ENCODE peak calls at places on chromosome 3, in seven cellular contexts. One of them, this sample, is unnamed.
A peak's percentile ranks its signal among the peaks of the same experiment; 100 is the strongest.

GRCh38 chr3:177538743-177539730 is 341.8 kb upstream of the TBL1XR1 start:
- ATAC-seq in upper lobe of left lung: no peak
- ATAC-seq in body of pancreas: no peak
- ATAC-seq in heart right ventricle: no peak
- ATAC-seq in left lung: no peak
- ATAC-seq in heart left ventricle: no peak
- ATAC-seq in GM12878: peak; percentile 71
- ATAC-seq in this sample: no peak

GRCh38 chr3:19901337-19901736 is 32.7 kb downstream of the EFHB start:
- ATAC-seq in upper lobe of left lung: no peak
- ATAC-seq in heart right ventricle: no peak
- ATAC-seq in body of pancreas: no peak
- ATAC-seq in heart left ventricle: no peak
- ATAC-seq in GM12878: no peak
- ATAC-seq in left lung: no peak
- ATAC-seq in this sample: no peak

GRCh38 chr3:65597952-65598413 is 440.7 kb downstream of the MAGI1 start:
- ATAC-seq in GM12878: no peak
- ATAC-seq in left lung: no peak
- ATAC-seq in heart right ventricle: peak; percentile 15
- ATAC-seq in upper lobe of left lung: no peak
- ATAC-seq in body of pancreas: no peak
- ATAC-seq in heart left ventricle: peak; percentile 33
- ATAC-seq in this sample: no peak

GRCh38 chr3:192130534-192131132 is 596.7 kb downstream of the FGF12 start:
- ATAC-seq in left lung: peak; percentile 85
- ATAC-seq in body of pancreas: peak; percentile 70
- ATAC-seq in heart right ventricle: peak; percentile 75
- ATAC-seq in heart left ventricle: peak; percentile 77
- ATAC-seq in upper lobe of left lung: peak; percentile 72
- ATAC-seq in GM12878: peak; percentile 76
- ATAC-seq in this sample: peak; percentile 61

GRCh38 chr3:124347418-124347817 is 355.5 kb upstream of the ROPN1 start:
- ATAC-seq in left lung: no peak
- ATAC-seq in heart right ventricle: no peak
- ATAC-seq in heart left ventricle: peak; percentile 59
- ATAC-seq in body of pancreas: no peak
- ATAC-seq in GM12878: no peak
- ATAC-seq in upper lobe of left lung: no peak
- ATAC-seq in this sample: no peak

GRCh38 chr3:8506611-8507061 is 5.0 kb downstream of the LMCD1 start:
- ATAC-seq in left lung: peak; percentile 47
- ATAC-seq in GM12878: no peak
- ATAC-seq in heart right ventricle: no peak
- ATAC-seq in upper lobe of left lung: no peak
- ATAC-seq in heart left ventricle: no peak
- ATAC-seq in body of pancreas: no peak
- ATAC-seq in this sample: no peak

GRCh38 chr3:36840453-36840921 is 76.1 kb upstream of the DCLK3 start:
- ATAC-seq in body of pancreas: no peak
- ATAC-seq in heart right ventricle: no peak
- ATAC-seq in upper lobe of left lung: no peak
- ATAC-seq in heart left ventricle: peak; percentile 22
- ATAC-seq in GM12878: no peak
- ATAC-seq in left lung: no peak
- ATAC-seq in this sample: peak; percentile 36

GRCh38 chr3:165463546-165463945 is 267.4 kb upstream of the SLITRK3 start:
- ATAC-seq in heart right ventricle: no peak
- ATAC-seq in GM12878: no peak
- ATAC-seq in left lung: no peak
- ATAC-seq in body of pancreas: no peak
- ATAC-seq in upper lobe of left lung: no peak
- ATAC-seq in heart left ventricle: no peak
- ATAC-seq in this sample: no peak

GRCh38 chr3:185030399-185030798 is 122.5 kb downstream of the C3orf70 start:
- ATAC-seq in left lung: no peak
- ATAC-seq in heart left ventricle: no peak
- ATAC-seq in upper lobe of left lung: no peak
- ATAC-seq in body of pancreas: no peak
- ATAC-seq in heart right ventricle: no peak
- ATAC-seq in GM12878: no peak
- ATAC-seq in this sample: no peak

GRCh38 chr3:195708066-195708465 is 12.7 kb upstream of the MUC20 start:
- ATAC-seq in heart left ventricle: no peak
- ATAC-seq in upper lobe of left lung: peak; percentile 16
- ATAC-seq in left lung: no peak
- ATAC-seq in GM12878: no peak
- ATAC-seq in body of pancreas: no peak
- ATAC-seq in heart right ventricle: no peak
- ATAC-seq in this sample: no peak

GRCh38 chr3:40237892-40238571 is 71.5 kb upstream of the EIF1B start:
- ATAC-seq in body of pancreas: no peak
- ATAC-seq in heart right ventricle: peak; percentile 64
- ATAC-seq in GM12878: no peak
- ATAC-seq in upper lobe of left lung: no peak
- ATAC-seq in left lung: no peak
- ATAC-seq in heart left ventricle: peak; percentile 94
- ATAC-seq in this sample: no peak

GRCh38 chr3:194496217-194496881 is 9.5 kb upstream of the ATP13A3 start:
- ATAC-seq in heart right ventricle: no peak
- ATAC-seq in heart left ventricle: no peak
- ATAC-seq in upper lobe of left lung: no peak
- ATAC-seq in body of pancreas: no peak
- ATAC-seq in GM12878: peak; percentile 83
- ATAC-seq in left lung: no peak
- ATAC-seq in this sample: no peak

GRCh38 chr3:160331127-160331937 is 67.7 kb downstream of the IFT80 start:
- ATAC-seq in GM12878: peak; percentile 47
- ATAC-seq in body of pancreas: no peak
- ATAC-seq in left lung: no peak
- ATAC-seq in heart right ventricle: no peak
- ATAC-seq in heart left ventricle: no peak
- ATAC-seq in upper lobe of left lung: no peak
- ATAC-seq in this sample: no peak

GRCh38 chr3:55547086-55547666 is 60.1 kb upstream of the WNT5A start:
- ATAC-seq in heart left ventricle: no peak
- ATAC-seq in heart right ventricle: no peak
- ATAC-seq in GM12878: no peak
- ATAC-seq in body of pancreas: no peak
- ATAC-seq in upper lobe of left lung: no peak
- ATAC-seq in left lung: no peak
- ATAC-seq in this sample: no peak

GRCh38 chr3:127003175-127003555 is 20.2 kb downstream of the PLXNA1 start:
- ATAC-seq in heart right ventricle: no peak
- ATAC-seq in left lung: no peak
- ATAC-seq in GM12878: no peak
- ATAC-seq in upper lobe of left lung: no peak
- ATAC-seq in heart left ventricle: no peak
- ATAC-seq in body of pancreas: no peak
- ATAC-seq in this sample: no peak

GRCh38 chr3:127002195-127003174 is 19.6 kb downstream of the PLXNA1 start:
- ATAC-seq in GM12878: peak; percentile 79
- ATAC-seq in upper lobe of left lung: peak; percentile 93
- ATAC-seq in heart right ventricle: peak; percentile 91
- ATAC-seq in body of pancreas: peak; percentile 84
- ATAC-seq in left lung: peak; percentile 95
- ATAC-seq in heart left ventricle: peak; percentile 93
- ATAC-seq in this sample: peak; percentile 94

GRCh38 chr3:127000792-127001191 is 17.9 kb downstream of the PLXNA1 start:
- ATAC-seq in GM12878: no peak
- ATAC-seq in left lung: no peak
- ATAC-seq in heart right ventricle: no peak
- ATAC-seq in upper lobe of left lung: no peak
- ATAC-seq in body of pancreas: no peak
- ATAC-seq in heart left ventricle: no peak
- ATAC-seq in this sample: no peak

GRCh38 chr3:127000128-127000527 is 17.2 kb downstream of the PLXNA1 start:
- ATAC-seq in heart right ventricle: no peak
- ATAC-seq in body of pancreas: no peak
- ATAC-seq in upper lobe of left lung: no peak
- ATAC-seq in GM12878: no peak
- ATAC-seq in heart left ventricle: no peak
- ATAC-seq in left lung: no peak
- ATAC-seq in this sample: no peak

DNA sequence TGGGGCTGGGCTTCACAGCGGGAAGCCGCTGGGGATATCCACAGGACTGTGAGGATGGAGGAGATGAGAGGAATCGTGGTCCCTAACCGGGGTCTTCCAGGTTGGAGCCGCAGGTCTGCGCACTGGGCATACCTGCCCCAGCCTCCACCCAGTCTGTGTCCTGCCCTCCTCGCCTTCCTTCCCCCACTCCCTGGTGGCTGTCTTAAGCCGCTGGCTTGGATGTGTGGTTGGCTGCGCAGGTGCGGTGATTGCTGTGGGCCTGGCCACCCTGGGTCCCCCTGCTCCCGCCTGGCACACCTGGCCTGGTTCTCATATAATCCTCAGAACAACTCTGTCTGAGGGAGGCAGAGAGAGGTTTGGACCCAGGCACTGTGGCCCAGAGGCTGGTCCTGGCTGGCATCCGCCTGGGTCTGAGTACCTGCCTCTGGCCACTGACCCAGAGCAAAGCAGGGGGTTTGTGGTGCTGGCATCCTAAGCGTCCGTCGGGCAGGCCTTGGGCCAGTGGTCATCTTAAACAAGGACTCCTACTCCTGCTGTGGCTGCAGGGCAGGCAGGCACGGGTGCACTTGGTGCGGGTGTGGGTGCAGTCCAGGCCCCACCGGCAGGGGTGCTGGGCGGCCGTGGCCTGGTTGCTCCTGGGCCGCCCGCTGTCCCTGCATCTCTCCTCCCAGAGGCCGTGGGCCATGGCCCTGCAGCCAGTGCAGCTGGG is 18.7 kb downstream of the PLXNA1 start:
- ATAC-seq in heart right ventricle: no peak
- ATAC-seq in GM12878: no peak
- ATAC-seq in upper lobe of left lung: no peak
- ATAC-seq in body of pancreas: no peak
- ATAC-seq in left lung: no peak
- ATAC-seq in heart left ventricle: no peak
- ATAC-seq in this sample: no peak
- H3K4me1 ChIP-seq in heart right ventricle: peaks cover 37% of the 10 kb centered on the region
- H3K4me1 ChIP-seq in GM12878: peaks cover 7% of the 10 kb centered on the region
- H3K4me1 ChIP-seq in upper lobe of left lung: peaks cover 30% of the 10 kb centered on the region
- H3K4me1 ChIP-seq in body of pancreas: peaks cover 11% of the 10 kb centered on the region
- H3K4me1 ChIP-seq in left lung: peaks cover 14% of the 10 kb centered on the region
- H3K4me1 ChIP-seq in heart left ventricle: peaks cover 16% of the 10 kb centered on the region
- H3K4me1 ChIP-seq in this sample: no peaks in the 10 kb centered on the region

DNA sequence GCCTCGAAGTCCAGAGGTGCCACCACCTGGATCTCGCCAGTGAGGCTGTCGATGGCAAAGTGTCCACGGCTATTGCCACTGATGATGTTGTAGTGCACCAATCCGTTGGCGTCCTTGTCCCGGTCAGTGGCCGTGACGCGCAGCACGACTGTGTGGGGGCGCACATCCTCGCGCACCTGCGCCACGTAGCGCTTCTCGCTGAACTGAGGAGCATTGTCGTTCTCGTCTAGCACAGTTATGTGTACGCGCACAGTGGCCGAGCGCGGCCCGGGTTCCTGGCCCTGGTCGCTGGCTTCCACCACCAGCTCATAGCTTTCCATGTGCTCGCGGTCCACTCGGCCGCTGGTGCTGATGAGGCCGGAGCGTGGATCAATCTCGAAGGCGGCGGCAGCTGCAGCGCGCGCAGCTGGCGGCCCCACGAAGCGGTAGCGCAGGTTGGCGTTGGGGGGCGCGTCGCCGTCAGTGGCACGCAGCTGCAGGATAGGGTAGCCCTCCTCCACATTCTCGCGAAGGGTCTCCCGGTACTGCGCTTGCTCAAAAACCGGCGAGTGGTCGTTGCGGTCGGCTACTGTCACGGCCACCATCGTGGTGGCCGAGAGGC is 1.8 kb downstream of the CELSR3 start:
- ATAC-seq in left lung: no peak
- ATAC-seq in heart left ventricle: no peak
- ATAC-seq in body of pancreas: no peak
- ATAC-seq in heart right ventricle: no peak
- ATAC-seq in upper lobe of left lung: no peak
- ATAC-seq in GM12878: no peak
- ATAC-seq in this sample: no peak
- H3K4me3 ChIP-seq in left lung: no peak overlapping the region
- H3K4me3 ChIP-seq in heart left ventricle: no peak overlapping the region
- H3K4me3 ChIP-seq in body of pancreas: no peak overlapping the region
- H3K4me3 ChIP-seq in heart right ventricle: peak overlapping the region; percentile 45
- H3K4me3 ChIP-seq in upper lobe of left lung: peak overlapping the region; percentile 45
- H3K4me3 ChIP-seq in GM12878: no peak overlapping the region
- H3K4me3 ChIP-seq in this sample: no peak overlapping the region

DNA sequence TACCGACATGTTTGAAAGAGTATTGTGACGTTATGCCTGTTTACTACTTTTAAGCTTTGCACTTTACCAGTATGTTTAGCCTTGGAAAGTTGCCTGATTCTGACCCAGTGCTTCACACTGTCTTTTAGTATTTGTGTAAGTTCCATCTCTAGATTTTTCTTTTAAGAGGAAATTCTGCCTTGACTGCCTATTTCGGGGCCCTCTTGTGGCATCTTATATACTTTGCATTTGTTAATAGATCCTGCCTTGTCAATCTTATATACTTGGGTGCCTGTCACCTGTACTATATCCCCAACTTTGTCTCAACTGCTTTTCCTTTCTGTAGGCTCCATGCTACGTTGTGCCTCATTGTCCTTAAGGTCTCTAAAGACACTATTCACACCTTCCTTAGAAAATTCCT is 244.6 kb downstream of the STXBP5L start:
- ATAC-seq in upper lobe of left lung: no peak
- ATAC-seq in heart left ventricle: no peak
- ATAC-seq in heart right ventricle: no peak
- ATAC-seq in left lung: no peak
- ATAC-seq in GM12878: peak; percentile 27
- ATAC-seq in body of pancreas: no peak
- ATAC-seq in this sample: no peak
- TF ChIP-seq CTCF in upper lobe of left lung: no peak
- TF ChIP-seq CTCF in heart left ventricle: no peak
- TF ChIP-seq CTCF in heart right ventricle: no peak
- TF ChIP-seq CTCF in left lung: no peak
- TF ChIP-seq CTCF in GM12878: no peak
- TF ChIP-seq CTCF in body of pancreas: no peak
- TF ChIP-seq CTCF in this sample: no peak

DNA sequence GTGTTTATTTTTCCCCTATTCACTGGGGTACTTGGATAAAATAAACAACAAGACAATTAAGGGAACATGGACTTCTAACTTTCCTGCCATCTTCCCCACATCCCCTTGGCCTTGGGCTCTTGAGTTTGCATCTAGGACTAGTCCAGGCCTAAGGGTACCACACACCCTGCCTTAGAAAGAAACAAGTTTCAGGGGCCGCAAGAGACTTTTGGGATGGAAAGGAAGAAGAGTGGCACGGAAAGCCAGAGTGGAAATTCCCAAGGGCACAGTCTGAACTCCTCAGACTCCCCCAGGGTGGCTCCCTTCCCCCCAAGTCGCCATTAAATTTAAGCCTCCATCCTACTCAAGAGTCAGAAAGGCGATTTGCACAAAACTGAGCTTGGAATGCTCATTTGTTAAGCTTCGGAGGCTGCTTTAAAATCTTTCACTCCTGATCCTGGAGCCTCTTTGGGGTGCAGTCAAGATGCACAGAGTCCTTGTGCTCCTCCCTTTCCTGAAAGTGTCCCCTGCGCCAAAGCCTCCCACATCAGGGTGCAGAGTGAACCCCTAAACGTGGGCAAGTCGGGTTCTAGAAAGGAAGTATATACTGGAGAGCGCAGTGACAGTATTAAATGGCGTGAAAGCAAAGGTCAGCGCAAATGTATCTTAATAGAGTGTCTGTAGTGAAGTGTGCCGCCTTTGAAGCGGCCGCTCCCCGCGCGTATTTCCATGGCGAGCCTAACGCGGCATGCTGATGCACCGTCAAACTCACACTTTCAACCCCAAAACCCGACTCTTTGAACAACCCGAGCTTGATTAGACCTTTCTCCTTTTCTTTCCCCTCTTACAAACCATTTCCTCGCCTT is 18.6 kb downstream of the ZIC4 start:
- ATAC-seq in body of pancreas: no peak
- ATAC-seq in left lung: no peak
- ATAC-seq in heart right ventricle: no peak
- ATAC-seq in heart left ventricle: no peak
- ATAC-seq in GM12878: no peak
- ATAC-seq in upper lobe of left lung: no peak
- ATAC-seq in this sample: no peak
- H3K4me1 ChIP-seq in body of pancreas: peaks cover 20% of the 10 kb centered on the region
- H3K4me1 ChIP-seq in left lung: no peaks in the 10 kb centered on the region
- H3K4me1 ChIP-seq in heart right ventricle: peaks cover 17% of the 10 kb centered on the region
- H3K4me1 ChIP-seq in heart left ventricle: peaks cover 4% of the 10 kb centered on the region
- H3K4me1 ChIP-seq in GM12878: no peaks in the 10 kb centered on the region
- H3K4me1 ChIP-seq in upper lobe of left lung: peaks cover 9% of the 10 kb centered on the region
- H3K4me1 ChIP-seq in this sample: peaks cover 8% of the 10 kb centered on the region

This sample was measured in gastroesophageal sphincter.